ENCODE peak calls at places on chromosomes 16 and 17, in nine cellular contexts. One of them, this sample, is unnamed.

GRCh38 chr16:58196898-58197313 is 1.0 kb downstream of the CSNK2A2 start:
- DNase-seq in thoracic aorta: no peak
- DNase-seq in cardiac fibroblast: peak; percentile 33
- DNase-seq in A549: no peak
- DNase-seq in heart left ventricle: no peak
- DNase-seq in OCI-LY7: peak; percentile 21
- DNase-seq in left ventricle myocardium inferior: no peak
- DNase-seq in psoas muscle: no peak
- DNase-seq in fibroblast of the aortic adventitia: peak; percentile 10
- DNase-seq in this sample: no peak

GRCh38 chr16:85210423-85211169 is 98.3 kb upstream of the CIBAR2 start:
- DNase-seq in thoracic aorta: no peak
- DNase-seq in cardiac fibroblast: peak; percentile 78
- DNase-seq in A549: peak; percentile 33
- DNase-seq in heart left ventricle: no peak
- DNase-seq in OCI-LY7: no peak
- DNase-seq in left ventricle myocardium inferior: no peak
- DNase-seq in psoas muscle: no peak
- DNase-seq in fibroblast of the aortic adventitia: peak; percentile 89
- DNase-seq in this sample: no peak

GRCh38 chr17:82883461-82884031 is 43.7 kb upstream of the ZNF750 start:
- DNase-seq in thoracic aorta: no peak
- DNase-seq in cardiac fibroblast: no peak
- DNase-seq in A549: no peak
- DNase-seq in heart left ventricle: no peak
- DNase-seq in OCI-LY7: no peak
- DNase-seq in left ventricle myocardium inferior: no peak
- DNase-seq in psoas muscle: peak; percentile 13
- DNase-seq in fibroblast of the aortic adventitia: no peak
- DNase-seq in this sample: no peak

GRCh38 chr17:32494621-32495346 is 8.0 kb downstream of the CDK5R1 start:
- DNase-seq in thoracic aorta: no peak
- DNase-seq in cardiac fibroblast: no peak
- DNase-seq in A549: no peak
- DNase-seq in heart left ventricle: no peak
- DNase-seq in OCI-LY7: no peak
- DNase-seq in left ventricle myocardium inferior: no peak
- DNase-seq in psoas muscle: no peak
- DNase-seq in fibroblast of the aortic adventitia: no peak
- DNase-seq in this sample: peak; percentile 26

GRCh38 chr16:51152691-51153261 is 1.7 kb upstream of the SALL1 start:
- DNase-seq in thoracic aorta: no peak
- DNase-seq in cardiac fibroblast: no peak
- DNase-seq in A549: no peak
- DNase-seq in heart left ventricle: no peak
- DNase-seq in OCI-LY7: no peak
- DNase-seq in left ventricle myocardium inferior: no peak
- DNase-seq in psoas muscle: no peak
- DNase-seq in fibroblast of the aortic adventitia: peak; percentile 55
- DNase-seq in this sample: no peak

GRCh38 chr16:59658572-59658971 is 924.5 kb upstream of the GOT2 start:
- DNase-seq in thoracic aorta: no peak
- DNase-seq in cardiac fibroblast: no peak
- DNase-seq in A549: no peak
- DNase-seq in heart left ventricle: no peak
- DNase-seq in OCI-LY7: no peak
- DNase-seq in left ventricle myocardium inferior: no peak
- DNase-seq in psoas muscle: no peak
- DNase-seq in fibroblast of the aortic adventitia: no peak
- DNase-seq in this sample: no peak

GRCh38 chr17:45396496-45397205 is 36.0 kb downstream of the ARHGAP27 start:
- DNase-seq in thoracic aorta: no peak
- DNase-seq in cardiac fibroblast: no peak
- DNase-seq in A549: no peak
- DNase-seq in heart left ventricle: no peak
- DNase-seq in OCI-LY7: no peak
- DNase-seq in left ventricle myocardium inferior: no peak
- DNase-seq in psoas muscle: no peak
- DNase-seq in fibroblast of the aortic adventitia: no peak
- DNase-seq in this sample: no peak

GRCh38 chr17:77459018-77459755 is 318.4 kb downstream of the SEC14L1 start:
- DNase-seq in thoracic aorta: no peak
- DNase-seq in cardiac fibroblast: no peak
- DNase-seq in A549: no peak
- DNase-seq in heart left ventricle: no peak
- DNase-seq in OCI-LY7: peak; percentile 63
- DNase-seq in left ventricle myocardium inferior: no peak
- DNase-seq in psoas muscle: no peak
- DNase-seq in fibroblast of the aortic adventitia: no peak
- DNase-seq in this sample: no peak

GRCh38 chr16:23365602-23366240 is 63.6 kb downstream of the SCNN1B start:
- DNase-seq in thoracic aorta: no peak
- DNase-seq in cardiac fibroblast: no peak
- DNase-seq in A549: peak; percentile 40
- DNase-seq in heart left ventricle: no peak
- DNase-seq in OCI-LY7: peak; percentile 69
- DNase-seq in left ventricle myocardium inferior: no peak
- DNase-seq in psoas muscle: no peak
- DNase-seq in fibroblast of the aortic adventitia: no peak
- DNase-seq in this sample: no peak

GRCh38 chr16:23367564-23367963 is 65.5 kb downstream of the SCNN1B start:
- DNase-seq in thoracic aorta: no peak
- DNase-seq in cardiac fibroblast: no peak
- DNase-seq in A549: no peak
- DNase-seq in heart left ventricle: no peak
- DNase-seq in OCI-LY7: no peak
- DNase-seq in left ventricle myocardium inferior: no peak
- DNase-seq in psoas muscle: no peak
- DNase-seq in fibroblast of the aortic adventitia: no peak
- DNase-seq in this sample: no peak

GRCh38 chr16:81444448-81445121 is at the start of gene CMIP:
- DNase-seq in thoracic aorta: no peak
- DNase-seq in cardiac fibroblast: peak; percentile 86
- DNase-seq in A549: peak; percentile 83
- DNase-seq in heart left ventricle: peak; percentile 88
- DNase-seq in OCI-LY7: peak; percentile 89
- DNase-seq in left ventricle myocardium inferior: peak; percentile 87
- DNase-seq in psoas muscle: peak; percentile 87
- DNase-seq in fibroblast of the aortic adventitia: peak; percentile 73
- DNase-seq in this sample: peak; percentile 25

GRCh38 chr17:76635039-76635438 is 8.5 kb downstream of the ST6GALNAC1 start:
- DNase-seq in thoracic aorta: no peak
- DNase-seq in cardiac fibroblast: no peak
- DNase-seq in A549: no peak
- DNase-seq in heart left ventricle: no peak
- DNase-seq in OCI-LY7: no peak
- DNase-seq in left ventricle myocardium inferior: no peak
- DNase-seq in psoas muscle: no peak
- DNase-seq in fibroblast of the aortic adventitia: no peak
- DNase-seq in this sample: no peak

GRCh38 chr17:76178124-76178523 is 37.1 kb upstream of the FOXJ1 start:
- DNase-seq in thoracic aorta: no peak
- DNase-seq in cardiac fibroblast: no peak
- DNase-seq in A549: no peak
- DNase-seq in heart left ventricle: no peak
- DNase-seq in OCI-LY7: no peak
- DNase-seq in left ventricle myocardium inferior: no peak
- DNase-seq in psoas muscle: no peak
- DNase-seq in fibroblast of the aortic adventitia: no peak
- DNase-seq in this sample: no peak

GRCh38 chr16:50368410-50369132 is at the start of gene BRD7:
- DNase-seq in thoracic aorta: no peak
- DNase-seq in cardiac fibroblast: peak; percentile 68
- DNase-seq in A549: peak; percentile 54
- DNase-seq in heart left ventricle: peak; percentile 70
- DNase-seq in OCI-LY7: peak; percentile 82
- DNase-seq in left ventricle myocardium inferior: peak; percentile 65
- DNase-seq in psoas muscle: peak; percentile 69
- DNase-seq in fibroblast of the aortic adventitia: peak; percentile 28
- DNase-seq in this sample: no peak

GRCh38 chr16:66899945-66900688 is 18.6 kb downstream of the CDH16 start:
- DNase-seq in thoracic aorta: peak; percentile 76
- DNase-seq in cardiac fibroblast: peak; percentile 80
- DNase-seq in A549: peak; percentile 59
- DNase-seq in heart left ventricle: peak; percentile 78
- DNase-seq in OCI-LY7: no peak
- DNase-seq in left ventricle myocardium inferior: peak; percentile 79
- DNase-seq in psoas muscle: peak; percentile 86
- DNase-seq in fibroblast of the aortic adventitia: peak; percentile 78
- DNase-seq in this sample: no peak

GRCh38 chr17:67042104-67042899 is 2.1 kb upstream of the CACNG1 start:
- DNase-seq in thoracic aorta: no peak
- DNase-seq in cardiac fibroblast: no peak
- DNase-seq in A549: no peak
- DNase-seq in heart left ventricle: no peak
- DNase-seq in OCI-LY7: no peak
- DNase-seq in left ventricle myocardium inferior: no peak
- DNase-seq in psoas muscle: no peak
- DNase-seq in fibroblast of the aortic adventitia: no peak
- DNase-seq in this sample: no peak

GRCh38 chr16:88560722-88561484 is 9.3 kb upstream of the ZC3H18 start:
- DNase-seq in thoracic aorta: no peak
- DNase-seq in cardiac fibroblast: peak; percentile 30
- DNase-seq in A549: no peak
- DNase-seq in heart left ventricle: no peak
- DNase-seq in OCI-LY7: no peak
- DNase-seq in left ventricle myocardium inferior: no peak
- DNase-seq in psoas muscle: no peak
- DNase-seq in fibroblast of the aortic adventitia: peak; percentile 26
- DNase-seq in this sample: no peak

GRCh38 chr17:8865811-8866210 is 1.7 kb downstream of the PIK3R6 start:
- DNase-seq in thoracic aorta: no peak
- DNase-seq in cardiac fibroblast: no peak
- DNase-seq in A549: no peak
- DNase-seq in heart left ventricle: no peak
- DNase-seq in OCI-LY7: no peak
- DNase-seq in left ventricle myocardium inferior: no peak
- DNase-seq in psoas muscle: no peak
- DNase-seq in fibroblast of the aortic adventitia: no peak
- DNase-seq in this sample: no peak

GRCh38 chr16:50193594-50193993 is 40.5 kb downstream of the TENT4B start:
- DNase-seq in thoracic aorta: no peak
- DNase-seq in cardiac fibroblast: no peak
- DNase-seq in A549: no peak
- DNase-seq in heart left ventricle: no peak
- DNase-seq in OCI-LY7: no peak
- DNase-seq in left ventricle myocardium inferior: no peak
- DNase-seq in psoas muscle: no peak
- DNase-seq in fibroblast of the aortic adventitia: no peak
- DNase-seq in this sample: no peak

GRCh38 chr16:71303938-71304337 is 14.7 kb upstream of the CMTR2 start:
- DNase-seq in thoracic aorta: no peak
- DNase-seq in cardiac fibroblast: no peak
- DNase-seq in A549: no peak
- DNase-seq in heart left ventricle: no peak
- DNase-seq in OCI-LY7: no peak
- DNase-seq in left ventricle myocardium inferior: no peak
- DNase-seq in psoas muscle: no peak
- DNase-seq in fibroblast of the aortic adventitia: no peak
- DNase-seq in this sample: no peak

GRCh38 chr17:41667280-41668008 is 21.2 kb upstream of the EIF1 start:
- DNase-seq in thoracic aorta: no peak
- DNase-seq in cardiac fibroblast: no peak
- DNase-seq in A549: no peak
- DNase-seq in heart left ventricle: no peak
- DNase-seq in OCI-LY7: no peak
- DNase-seq in left ventricle myocardium inferior: no peak
- DNase-seq in psoas muscle: no peak
- DNase-seq in fibroblast of the aortic adventitia: no peak
- DNase-seq in this sample: no peak
- H3K4me3 ChIP-seq in thoracic aorta: no peak overlapping the region
- H3K4me3 ChIP-seq in cardiac fibroblast: no peak overlapping the region
- H3K4me3 ChIP-seq in A549: no peak overlapping the region
- H3K4me3 ChIP-seq in heart left ventricle: no peak overlapping the region
- H3K4me3 ChIP-seq in OCI-LY7: peak overlapping the region; percentile 62
- H3K4me3 ChIP-seq in left ventricle myocardium inferior: peak overlapping the region; percentile 72
- H3K4me3 ChIP-seq in psoas muscle: no peak overlapping the region
- H3K4me3 ChIP-seq in fibroblast of the aortic adventitia: no peak overlapping the region
- H3K4me3 ChIP-seq in this sample: no peak overlapping the region

GRCh38 chr17:64103751-64104364 is 26.1 kb downstream of the ERN1 start:
- DNase-seq in thoracic aorta: no peak
- DNase-seq in cardiac fibroblast: peak; percentile 53
- DNase-seq in A549: no peak
- DNase-seq in heart left ventricle: no peak
- DNase-seq in OCI-LY7: peak; percentile 63
- DNase-seq in left ventricle myocardium inferior: no peak
- DNase-seq in psoas muscle: no peak
- DNase-seq in fibroblast of the aortic adventitia: no peak
- DNase-seq in this sample: no peak
- H3K4me3 ChIP-seq in thoracic aorta: no peak overlapping the region
- H3K4me3 ChIP-seq in cardiac fibroblast: no peak overlapping the region
- H3K4me3 ChIP-seq in A549: no peak overlapping the region
- H3K4me3 ChIP-seq in heart left ventricle: no peak overlapping the region
- H3K4me3 ChIP-seq in OCI-LY7: peak overlapping the region; percentile 28
- H3K4me3 ChIP-seq in left ventricle myocardium inferior: no peak overlapping the region
- H3K4me3 ChIP-seq in psoas muscle: no peak overlapping the region
- H3K4me3 ChIP-seq in fibroblast of the aortic adventitia: no peak overlapping the region
- H3K4me3 ChIP-seq in this sample: no peak overlapping the region

DNA sequence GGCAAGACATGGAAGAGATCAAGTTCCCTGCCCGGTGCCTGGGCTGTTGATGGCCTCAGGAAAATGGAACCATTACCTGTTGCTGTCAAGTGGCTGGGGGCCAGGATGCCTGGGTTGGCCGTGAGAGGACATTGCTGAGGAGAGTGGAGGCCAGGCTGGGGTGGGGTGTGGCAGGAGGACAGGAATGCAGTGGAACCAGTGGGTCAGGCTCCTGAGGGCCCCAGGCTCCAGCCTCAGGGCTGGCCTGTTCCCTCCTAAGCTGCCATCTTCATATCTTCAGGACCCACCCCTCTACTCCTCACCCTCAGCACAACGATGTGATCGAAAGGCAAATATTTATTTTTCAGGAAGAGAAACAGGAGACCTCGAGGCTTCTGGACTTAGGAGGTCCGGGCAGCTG is 8.5 kb upstream of the YPEL3 start:
- DNase-seq in thoracic aorta: no peak
- DNase-seq in cardiac fibroblast: no peak
- DNase-seq in A549: no peak
- DNase-seq in heart left ventricle: no peak
- DNase-seq in OCI-LY7: no peak
- DNase-seq in left ventricle myocardium inferior: no peak
- DNase-seq in psoas muscle: no peak
- DNase-seq in fibroblast of the aortic adventitia: no peak
- DNase-seq in this sample: peak; percentile 17
- H3K4me3 ChIP-seq in thoracic aorta: no peak overlapping the region
- H3K4me3 ChIP-seq in cardiac fibroblast: no peak overlapping the region
- H3K4me3 ChIP-seq in A549: no peak overlapping the region
- H3K4me3 ChIP-seq in heart left ventricle: no peak overlapping the region
- H3K4me3 ChIP-seq in OCI-LY7: no peak overlapping the region
- H3K4me3 ChIP-seq in left ventricle myocardium inferior: no peak overlapping the region
- H3K4me3 ChIP-seq in psoas muscle: no peak overlapping the region
- H3K4me3 ChIP-seq in fibroblast of the aortic adventitia: no peak overlapping the region
- H3K4me3 ChIP-seq in this sample: no peak overlapping the region

DNA sequence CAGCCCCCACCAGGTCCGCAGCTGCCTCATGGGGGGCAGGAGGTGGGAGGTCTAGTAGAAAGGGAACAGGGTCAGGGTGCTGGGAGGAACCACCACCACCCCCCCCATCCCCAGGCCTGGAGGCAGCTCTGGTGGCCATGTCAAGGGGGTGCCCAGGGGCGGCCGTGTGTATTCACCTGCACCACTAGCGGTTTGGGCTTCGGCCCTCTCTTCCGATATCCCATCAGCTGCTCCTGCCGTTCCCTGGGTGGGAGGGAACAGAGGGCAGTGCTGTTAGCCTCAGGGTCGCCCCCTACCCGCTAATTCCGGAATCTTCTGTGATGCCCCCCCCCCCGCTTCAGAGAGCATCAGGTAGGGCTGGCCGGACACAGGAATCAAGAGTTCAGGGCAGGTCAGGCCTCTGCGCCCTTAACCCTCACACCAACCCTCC is 3.8 kb downstream of the CBX4 start:
- DNase-seq in thoracic aorta: no peak
- DNase-seq in cardiac fibroblast: no peak
- DNase-seq in A549: no peak
- DNase-seq in heart left ventricle: no peak
- DNase-seq in OCI-LY7: no peak
- DNase-seq in left ventricle myocardium inferior: no peak
- DNase-seq in psoas muscle: no peak
- DNase-seq in fibroblast of the aortic adventitia: no peak
- DNase-seq in this sample: no peak
- H3K4me3 ChIP-seq in thoracic aorta: no peak overlapping the region
- H3K4me3 ChIP-seq in cardiac fibroblast: no peak overlapping the region
- H3K4me3 ChIP-seq in A549: no peak overlapping the region
- H3K4me3 ChIP-seq in heart left ventricle: no peak overlapping the region
- H3K4me3 ChIP-seq in OCI-LY7: no peak overlapping the region
- H3K4me3 ChIP-seq in left ventricle myocardium inferior: no peak overlapping the region
- H3K4me3 ChIP-seq in psoas muscle: no peak overlapping the region
- H3K4me3 ChIP-seq in fibroblast of the aortic adventitia: no peak overlapping the region
- H3K4me3 ChIP-seq in this sample: peak overlapping the region; percentile 94